ENCODE peak calls at places on chromosomes 7 and 10, in ten cellular contexts. W is GM23248, N is A549, S is K562, Q is lower lobe of right lung, O is T-helper 17 cell, K is neuronal stem cell, X is upper lobe of right lung, M is astrocyte, B is kidney. Z is an unnamed sample. For H3K9me3, the result is how much of the 10 kb centered on the place peaks cover.

GRCh38 chr10:124388823-124389612 is 29.7 kb downstream of the OAT start:
- DNase-seq in S (peak), Q (peak), B (peak), X (peak), K (peak), W (peak), M (peak), N (peak), O (peak), Z (peak)

GRCh38 chr7:63900394-63901203 is 98.0 kb upstream of the ZNF722 start:
- DNase-seq in O (peak), X (peak), K (no peak), S (peak), M (no peak), N (peak), B (peak), W (peak), Q (peak), Z (no peak)

GRCh38 chr7:24812313-24812945 is 55.2 kb upstream of the GSDME start:
- DNase-seq in B (no peak), Q (peak), N (peak), O (peak), K (peak), X (peak), M (no peak), W (peak), S (peak), Z (peak)

GRCh38 chr10:91909178-91909677 is at the start of gene FGFBP3:
- DNase-seq in X (no peak), B (no peak), O (no peak), Q (no peak), K (no peak), N (peak), M (peak), W (peak), S (peak), Z (peak)

GRCh38 chr10:86389441-86390193 is 23.0 kb upstream of the GRID1 start:
- DNase-seq in M (no peak), K (no peak), O (no peak), S (peak), W (peak), Q (no peak), X (peak), N (peak), B (peak), Z (no peak)

GRCh38 chr10:103854687-103855423 is 521 bp downstream of the SH3PXD2A start:
- DNase-seq in Q (no peak), K (no peak), W (peak), B (no peak), M (no peak), X (no peak), O (no peak), N (no peak), S (no peak), Z (no peak)

GRCh38 chr10:49154641-49155040 is 20.8 kb upstream of the FAM170B start:
- DNase-seq in O (no peak), Q (no peak), W (no peak), X (no peak), K (no peak), N (no peak), M (no peak), B (no peak), S (no peak), Z (no peak)

GRCh38 chr7:112533591-112533990 is 52.8 kb downstream of the LSMEM1 start:
- DNase-seq in O (no peak), N (no peak), B (no peak), M (no peak), Q (no peak), K (no peak), W (no peak), S (no peak), X (no peak), Z (no peak)

GRCh38 chr7:102728-103127 is 89.6 kb upstream of the FAM20C start:
- DNase-seq in N (no peak), Q (no peak), S (no peak), W (peak), O (no peak), B (no peak), K (no peak), X (no peak), M (no peak), Z (no peak)

GRCh38 chr7:124201768-124202349 is 169.0 kb upstream of the TMEM229A start:
- DNase-seq in Q (no peak), S (no peak), N (no peak), M (no peak), K (peak), W (no peak), O (no peak), X (no peak), B (no peak), Z (no peak)

GRCh38 chr7:22350466-22351328 is 6.3 kb downstream of the RAPGEF5 start:
- DNase-seq in X (no peak), B (no peak), N (no peak), Q (no peak), S (peak), W (peak), K (no peak), M (peak), O (no peak), Z (no peak)
- H3K9me3 ChIP-seq in X (under half), B (under half), N (under half), Q (under half), S (under half), W (under half), K (under half), M (under half), O (under half), Z (under half)

DNA sequence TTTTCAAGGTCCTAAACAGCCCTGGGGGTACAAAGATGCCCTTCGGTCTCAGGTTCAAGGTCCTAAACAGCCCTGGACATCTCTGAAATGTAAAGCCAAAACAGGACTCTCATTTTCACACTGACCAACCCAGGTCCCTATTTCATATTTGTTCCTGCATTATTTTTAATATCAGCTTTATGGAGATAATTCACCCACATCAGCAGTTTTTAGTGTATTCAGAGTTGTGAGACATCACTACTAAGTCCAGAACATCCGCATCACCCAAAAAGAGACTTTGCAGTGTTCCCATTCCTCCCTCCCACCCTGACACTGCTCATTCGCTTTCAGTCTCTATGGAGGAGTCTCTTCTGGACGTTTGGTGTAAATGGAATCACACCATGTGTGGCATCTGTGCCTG is 420.2 kb downstream of the PTPRN2 start:
- DNase-seq in S (no peak), X (no peak), W (no peak), Q (no peak), B (no peak), K (no peak), N (no peak), M (no peak), O (no peak), Z (no peak)
- H3K9me3 ChIP-seq in S (under half), X (under half), W (under half), Q (under half), B (under half), K (under half), N (under half), M (under half), O (under half), Z (under half)

GRCh38 chr7:6691103-6691502 is 15.6 kb downstream of the ZNF12 start:
- DNase-seq in M (no peak), B (no peak), S (no peak), K (no peak), X (no peak), N (no peak), W (no peak), O (no peak), Q (no peak), Z (peak)
- H3K9me3 ChIP-seq in M (half or more), B (half or more), S (half or more), K (half or more), X (half or more), N (half or more), W (under half), O (under half), Q (half or more), Z (half or more)

DNA sequence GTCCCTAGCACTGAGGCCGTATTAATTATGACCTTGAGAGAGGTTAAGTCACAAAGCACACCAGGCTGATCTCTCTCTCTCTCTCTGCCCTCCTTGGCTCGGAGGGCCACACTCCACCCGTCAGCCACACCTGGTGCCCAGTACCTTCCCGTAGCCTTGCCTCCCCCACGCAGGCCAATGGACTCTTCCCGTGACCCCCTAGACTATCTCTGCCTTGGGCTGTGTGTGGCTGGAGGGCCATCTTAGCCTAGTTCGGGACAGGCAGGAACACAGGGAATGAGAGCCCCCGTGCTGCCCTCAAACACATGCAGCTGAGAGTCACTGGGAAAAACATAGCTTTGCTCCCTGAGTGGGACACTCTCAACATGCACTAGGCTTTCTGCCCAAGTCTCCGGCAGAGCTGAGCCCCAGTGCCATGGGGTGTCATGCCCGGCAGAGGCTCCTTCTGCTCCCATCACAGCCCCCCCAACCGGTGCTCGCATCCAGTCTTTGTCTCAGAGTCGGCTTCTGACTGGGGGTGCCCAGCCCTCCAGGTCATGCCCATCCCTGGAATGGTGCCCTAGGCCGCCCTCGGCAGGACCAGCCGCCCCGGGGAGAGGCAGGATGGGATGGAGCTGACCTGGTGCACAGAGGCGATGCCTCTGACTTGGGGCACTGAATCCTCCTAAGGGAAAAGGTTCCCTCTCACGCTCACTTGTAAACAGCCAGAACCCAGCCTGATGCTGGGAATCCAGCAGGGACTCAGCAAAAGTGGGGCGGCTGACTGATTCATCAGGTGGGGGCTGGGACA is 63.0 kb downstream of the TCERG1L start:
- DNase-seq in S (no peak), N (no peak), O (no peak), K (no peak), X (peak), B (no peak), W (no peak), Q (peak), M (no peak), Z (no peak)
- H3K9me3 ChIP-seq in S (under half), N (under half), O (under half), K (under half), X (under half), B (under half), W (under half), Q (under half), M (under half), Z (under half)

DNA sequence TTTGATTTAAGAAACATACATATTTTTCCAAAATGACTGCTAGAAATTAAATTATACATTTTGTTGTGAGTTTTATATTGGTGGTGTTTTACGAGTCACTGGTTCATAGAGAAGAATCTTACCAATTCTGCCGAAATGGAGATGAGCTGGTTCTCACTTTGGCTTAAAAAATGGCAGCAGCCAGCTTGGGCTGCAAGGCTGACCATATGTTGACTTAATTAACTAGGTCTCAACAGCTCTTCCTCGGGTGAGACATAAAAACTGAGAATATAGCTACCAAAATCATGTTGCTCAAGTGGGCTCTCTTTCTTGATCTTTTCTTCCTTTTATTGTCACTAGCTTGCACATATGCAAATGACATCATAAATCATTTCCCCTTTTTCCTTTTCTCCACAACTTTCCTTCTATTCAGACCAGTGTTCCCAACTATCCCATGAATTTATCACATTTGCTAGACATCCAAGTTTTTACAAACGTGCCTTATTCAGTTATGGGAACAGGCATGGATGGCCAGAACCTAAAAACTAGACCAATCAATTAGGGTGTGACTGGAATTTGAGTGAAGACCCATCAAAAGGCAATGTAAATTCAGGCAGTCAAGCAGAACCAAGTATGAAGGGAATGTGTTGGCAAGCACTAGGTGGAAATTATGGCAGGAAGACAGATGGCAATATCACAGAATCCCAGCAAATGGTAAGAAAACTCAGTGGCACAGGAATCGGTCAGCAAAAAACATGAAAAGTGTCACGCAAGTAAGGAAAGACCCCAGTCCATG is 6.4 kb upstream of the TSPAN12 start:
- DNase-seq in N (no peak), W (no peak), B (no peak), Q (no peak), S (no peak), O (no peak), M (no peak), X (no peak), K (no peak), Z (no peak)
- H3K9me3 ChIP-seq in N (under half), W (under half), B (under half), Q (under half), S (under half), O (under half), M (under half), X (under half), K (under half), Z (under half)

DNA sequence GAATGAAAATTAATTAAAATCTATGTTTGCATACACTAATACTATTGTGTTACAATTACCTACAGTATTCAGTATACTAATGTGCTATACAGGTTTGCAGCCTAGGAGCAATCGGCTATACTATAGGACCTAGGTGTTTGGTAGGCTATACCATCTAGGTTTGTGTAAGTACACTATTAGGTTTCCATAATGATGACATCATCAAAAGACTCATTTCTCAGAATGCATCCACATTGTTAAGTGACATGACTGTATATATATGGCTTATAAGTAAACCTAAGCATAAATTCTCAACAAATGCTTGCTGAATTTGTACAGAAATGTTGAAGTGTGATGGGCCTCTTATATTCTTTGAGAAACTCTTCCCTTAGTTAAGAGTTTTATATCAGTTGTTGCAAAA is 206.5 kb upstream of the ZWINT start:
- DNase-seq in Q (no peak), X (no peak), B (no peak), M (no peak), W (no peak), K (no peak), S (no peak), N (no peak), O (no peak), Z (no peak)
- H3K9me3 ChIP-seq in Q (under half), X (under half), B (under half), M (under half), W (under half), K (under half), S (under half), N (under half), O (under half), Z (under half)

GRCh38 chr7:27242046-27242579 is 489 bp upstream of the EVX1 start:
- DNase-seq in M (no peak), O (no peak), Q (no peak), B (no peak), N (no peak), K (no peak), W (no peak), X (no peak), S (no peak), Z (no peak)
- H3K9me3 ChIP-seq in M (under half), O (under half), Q (under half), B (under half), N (under half), K (under half), W (under half), X (under half), S (under half), Z (under half)

GRCh38 chr7:157588271-157588589 is 251.4 kb downstream of the DNAJB6 start:
- DNase-seq in W (no peak), X (peak), K (no peak), N (no peak), S (no peak), B (peak), Q (peak), O (no peak), M (no peak), Z (no peak)
- H3K9me3 ChIP-seq in W (under half), X (under half), K (under half), N (under half), S (under half), B (under half), Q (under half), O (under half), M (under half), Z (under half)

Z was measured in Karpas-422.